ENCODE peak calls at places on chromosomes 6 and 20, in five cellular contexts. One of them, this sample, is unnamed.

GRCh38 chr20:38209736-38210405 is 44.8 kb upstream of the TGM2 start:
- DNase-seq in DND-41: no peak
- DNase-seq in mesothelial cell of epicardium: no peak
- DNase-seq in astrocyte of the cerebellum: no peak
- DNase-seq in WTC11: no peak
- DNase-seq in this sample: no peak

GRCh38 chr6:112150363-112150762 is 63.0 kb downstream of the FAM229B start:
- DNase-seq in DND-41: no peak
- DNase-seq in mesothelial cell of epicardium: no peak
- DNase-seq in astrocyte of the cerebellum: no peak
- DNase-seq in WTC11: no peak
- DNase-seq in this sample: no peak

GRCh38 chr6:79872986-79873385 is 74.4 kb downstream of the ELOVL4 start:
- DNase-seq in DND-41: no peak
- DNase-seq in mesothelial cell of epicardium: no peak
- DNase-seq in astrocyte of the cerebellum: no peak
- DNase-seq in WTC11: no peak
- DNase-seq in this sample: no peak

GRCh38 chr20:22890605-22891300 is 144.4 kb upstream of the SSTR4 start:
- DNase-seq in DND-41: no peak
- DNase-seq in mesothelial cell of epicardium: no peak
- DNase-seq in astrocyte of the cerebellum: no peak
- DNase-seq in WTC11: no peak
- DNase-seq in this sample: no peak

GRCh38 chr20:58577139-58577806 is 62.1 kb upstream of the APCDD1L start:
- DNase-seq in DND-41: no peak
- DNase-seq in mesothelial cell of epicardium: peak
- DNase-seq in astrocyte of the cerebellum: no peak
- DNase-seq in WTC11: peak
- DNase-seq in this sample: no peak

GRCh38 chr6:136791296-136792065 is 796 bp downstream of the MAP3K5 start:
- DNase-seq in DND-41: no peak
- DNase-seq in mesothelial cell of epicardium: no peak
- DNase-seq in astrocyte of the cerebellum: no peak
- DNase-seq in WTC11: peak
- DNase-seq in this sample: peak

GRCh38 chr20:61953037-61953788 is 112.5 kb downstream of the TAF4 start:
- DNase-seq in DND-41: no peak
- DNase-seq in mesothelial cell of epicardium: no peak
- DNase-seq in astrocyte of the cerebellum: no peak
- DNase-seq in WTC11: no peak
- DNase-seq in this sample: no peak

GRCh38 chr20:33933469-33933909 is 60.2 kb upstream of the RALY start:
- DNase-seq in DND-41: peak
- DNase-seq in mesothelial cell of epicardium: no peak
- DNase-seq in astrocyte of the cerebellum: no peak
- DNase-seq in WTC11: peak
- DNase-seq in this sample: peak

GRCh38 chr20:63890616-63891015 is 4.3 kb upstream of the DNAJC5 start:
- DNase-seq in DND-41: no peak
- DNase-seq in mesothelial cell of epicardium: no peak
- DNase-seq in astrocyte of the cerebellum: no peak
- DNase-seq in WTC11: no peak
- DNase-seq in this sample: no peak

GRCh38 chr6:22821664-22822320 is 252.4 kb downstream of the HDGFL1 start:
- DNase-seq in DND-41: no peak
- DNase-seq in mesothelial cell of epicardium: no peak
- DNase-seq in astrocyte of the cerebellum: no peak
- DNase-seq in WTC11: no peak
- DNase-seq in this sample: no peak

GRCh38 chr6:133247581-133247980 is 6.4 kb downstream of the EYA4 start:
- DNase-seq in DND-41: no peak
- DNase-seq in mesothelial cell of epicardium: no peak
- DNase-seq in astrocyte of the cerebellum: no peak
- DNase-seq in WTC11: no peak
- DNase-seq in this sample: no peak

GRCh38 chr6:160386869-160387518 is 38.8 kb downstream of the SLC22A3 start:
- DNase-seq in DND-41: no peak
- DNase-seq in mesothelial cell of epicardium: no peak
- DNase-seq in astrocyte of the cerebellum: no peak
- DNase-seq in WTC11: no peak
- DNase-seq in this sample: no peak

GRCh38 chr20:52552181-52552872 is 360.7 kb upstream of the ZFP64 start:
- DNase-seq in DND-41: no peak
- DNase-seq in mesothelial cell of epicardium: no peak
- DNase-seq in astrocyte of the cerebellum: no peak
- DNase-seq in WTC11: no peak
- DNase-seq in this sample: no peak

GRCh38 chr20:48102821-48103635 is 317.7 kb upstream of the SULF2 start:
- DNase-seq in DND-41: no peak
- DNase-seq in mesothelial cell of epicardium: no peak
- DNase-seq in astrocyte of the cerebellum: peak
- DNase-seq in WTC11: no peak
- DNase-seq in this sample: no peak

GRCh38 chr20:61872371-61872900 is 193.2 kb downstream of the TAF4 start:
- DNase-seq in DND-41: no peak
- DNase-seq in mesothelial cell of epicardium: no peak
- DNase-seq in astrocyte of the cerebellum: no peak
- DNase-seq in WTC11: no peak
- DNase-seq in this sample: no peak

GRCh38 chr6:128131036-128131435 is 230.2 kb upstream of the THEMIS start:
- DNase-seq in DND-41: no peak
- DNase-seq in mesothelial cell of epicardium: no peak
- DNase-seq in astrocyte of the cerebellum: no peak
- DNase-seq in WTC11: no peak
- DNase-seq in this sample: no peak

DNA sequence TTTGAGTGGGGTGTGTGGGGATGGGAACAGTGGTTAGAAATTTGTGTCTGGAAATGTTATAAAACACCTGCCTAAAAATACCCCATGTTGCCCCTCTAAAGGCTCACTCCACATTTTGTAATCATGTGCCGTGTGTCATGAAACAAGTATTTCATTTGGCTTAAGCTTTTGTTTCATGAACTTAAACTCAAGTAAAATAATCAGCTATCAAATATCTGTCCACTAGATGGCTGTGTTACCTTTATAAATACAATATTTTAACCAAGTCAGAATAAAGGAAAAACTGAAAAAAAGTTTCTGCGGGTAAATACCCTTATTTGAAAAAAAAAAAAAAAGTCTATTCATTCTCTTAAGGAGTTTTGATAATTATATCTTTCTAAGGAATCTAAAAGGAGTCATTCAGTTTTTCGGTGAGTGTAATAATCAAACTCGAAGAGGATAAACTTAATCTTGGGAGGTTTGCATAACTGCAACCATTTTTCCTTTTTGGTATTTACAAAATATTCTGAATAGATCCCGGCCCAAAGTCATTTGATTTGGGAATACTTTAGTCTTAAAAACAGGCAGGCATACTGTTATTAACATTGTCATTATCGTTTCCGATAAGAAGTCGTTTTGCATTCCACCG is 29.9 kb upstream of the MTRF1L start:
- DNase-seq in DND-41: no peak
- DNase-seq in mesothelial cell of epicardium: no peak
- DNase-seq in astrocyte of the cerebellum: peak
- DNase-seq in WTC11: no peak
- DNase-seq in this sample: no peak
- TF ChIP-seq CTCF in DND-41: peak
- TF ChIP-seq CTCF in mesothelial cell of epicardium: peak
- TF ChIP-seq CTCF in astrocyte of the cerebellum: no peak
- TF ChIP-seq CTCF in WTC11: no peak
- TF ChIP-seq CTCF in this sample: no peak

GRCh38 chr6:2103644-2104523 is 141.5 kb downstream of the GMDS start:
- DNase-seq in DND-41: no peak
- DNase-seq in mesothelial cell of epicardium: no peak
- DNase-seq in astrocyte of the cerebellum: peak
- DNase-seq in WTC11: no peak
- DNase-seq in this sample: peak

GRCh38 chr6:2102316-2102883 is 143.0 kb downstream of the GMDS start:
- DNase-seq in DND-41: no peak
- DNase-seq in mesothelial cell of epicardium: no peak
- DNase-seq in astrocyte of the cerebellum: no peak
- DNase-seq in WTC11: no peak
- DNase-seq in this sample: no peak

GRCh38 chr6:2102966-2103365 is 142.4 kb downstream of the GMDS start:
- DNase-seq in DND-41: no peak
- DNase-seq in mesothelial cell of epicardium: no peak
- DNase-seq in astrocyte of the cerebellum: no peak
- DNase-seq in WTC11: no peak
- DNase-seq in this sample: no peak

GRCh38 chr6:2101213-2101612 is 144.2 kb downstream of the GMDS start:
- DNase-seq in DND-41: no peak
- DNase-seq in mesothelial cell of epicardium: no peak
- DNase-seq in astrocyte of the cerebellum: no peak
- DNase-seq in WTC11: no peak
- DNase-seq in this sample: no peak

GRCh38 chr6:2104524-2104880 is 140.9 kb downstream of the GMDS start:
- DNase-seq in DND-41: no peak
- DNase-seq in mesothelial cell of epicardium: no peak
- DNase-seq in astrocyte of the cerebellum: no peak
- DNase-seq in WTC11: no peak
- DNase-seq in this sample: no peak
- TF ChIP-seq CTCF in DND-41: no peak
- TF ChIP-seq CTCF in mesothelial cell of epicardium: peak
- TF ChIP-seq CTCF in astrocyte of the cerebellum: no peak
- TF ChIP-seq CTCF in WTC11: no peak
- TF ChIP-seq CTCF in this sample: no peak

DNA sequence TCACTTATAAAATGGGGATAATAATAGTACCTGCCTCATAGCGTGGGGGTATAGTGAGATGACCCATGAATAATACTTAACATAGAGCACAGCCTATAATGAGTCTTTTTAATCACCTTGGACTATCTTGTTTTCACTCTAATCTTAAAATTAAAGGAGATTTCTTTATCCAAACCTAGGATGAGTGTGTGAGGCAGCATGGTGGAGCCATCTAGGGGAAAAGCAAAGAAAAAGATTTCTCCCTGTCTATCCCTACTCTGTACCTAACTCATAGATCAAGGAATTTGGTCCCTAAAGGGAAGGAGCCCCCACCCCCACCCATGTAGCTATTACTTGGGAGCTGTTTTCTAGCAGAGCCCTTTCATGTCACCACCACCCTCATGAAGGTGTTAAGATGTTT is 45.2 kb upstream of the PAK5 start:
- DNase-seq in DND-41: no peak
- DNase-seq in mesothelial cell of epicardium: no peak
- DNase-seq in astrocyte of the cerebellum: no peak
- DNase-seq in WTC11: peak
- DNase-seq in this sample: no peak
- TF ChIP-seq CTCF in DND-41: no peak
- TF ChIP-seq CTCF in mesothelial cell of epicardium: no peak
- TF ChIP-seq CTCF in astrocyte of the cerebellum: peak
- TF ChIP-seq CTCF in WTC11: peak
- TF ChIP-seq CTCF in this sample: no peak

GRCh38 chr6:7590918-7591302 is 912 bp downstream of the SNRNP48 start:
- DNase-seq in DND-41: peak
- DNase-seq in mesothelial cell of epicardium: no peak
- DNase-seq in astrocyte of the cerebellum: no peak
- DNase-seq in WTC11: no peak
- DNase-seq in this sample: no peak

GRCh38 chr6:7589221-7589620 is 777 bp upstream of the SNRNP48 start:
- DNase-seq in DND-41: no peak
- DNase-seq in mesothelial cell of epicardium: no peak
- DNase-seq in astrocyte of the cerebellum: no peak
- DNase-seq in WTC11: no peak
- DNase-seq in this sample: no peak

GRCh38 chr6:7589949-7590917 is at the start of gene SNRNP48:
- DNase-seq in DND-41: peak
- DNase-seq in mesothelial cell of epicardium: peak
- DNase-seq in astrocyte of the cerebellum: peak
- DNase-seq in WTC11: peak
- DNase-seq in this sample: peak

GRCh38 chr6:7593234-7593633 is 3.2 kb downstream of the SNRNP48 start:
- DNase-seq in DND-41: no peak
- DNase-seq in mesothelial cell of epicardium: no peak
- DNase-seq in astrocyte of the cerebellum: no peak
- DNase-seq in WTC11: no peak
- DNase-seq in this sample: no peak

GRCh38 chr6:7591770-7592169 is 1.8 kb downstream of the SNRNP48 start:
- DNase-seq in DND-41: no peak
- DNase-seq in mesothelial cell of epicardium: no peak
- DNase-seq in astrocyte of the cerebellum: no peak
- DNase-seq in WTC11: no peak
- DNase-seq in this sample: no peak
- TF ChIP-seq CTCF in DND-41: no peak
- TF ChIP-seq CTCF in mesothelial cell of epicardium: no peak
- TF ChIP-seq CTCF in astrocyte of the cerebellum: no peak
- TF ChIP-seq CTCF in WTC11: no peak
- TF ChIP-seq CTCF in this sample: no peak

This sample was measured in GM13976.